ENCODE peak calls at places on chromosomes 13 and 19, in six cellular contexts. D is activated T-helper 9 cell treated with anti-CD3 and anti-CD28 coated beads, Interleukin-2, amount 50 U/mL, for 16 hours; K is naive thymus-derived CD4-positive, alpha-beta T cell; A is fibroblast of lung; R is stromal cell of bone marrow; I is mucosa of descending colon. Y is an unnamed sample.

GRCh38 chr19:2811735-2812413 is 7.8 kb upstream of the ZNF554 start:
- DNase-seq in I (peak), A (no peak), D (no peak), R (no peak), K (no peak), Y (no peak)

GRCh38 chr13:36819811-36820140 is 754 bp downstream of the RFXAP start:
- DNase-seq in A (peak), K (peak), D (no peak), R (no peak), I (no peak), Y (no peak)

GRCh38 chr19:18464646-18465045 is 26.7 kb upstream of the ISYNA1 start:
- DNase-seq in A (peak), I (no peak), R (peak), K (no peak), D (no peak), Y (peak)

GRCh38 chr13:41780736-41781708 is 179.9 kb downstream of the VWA8 start:
- DNase-seq in I (no peak), A (peak), K (no peak), R (peak), D (no peak), Y (no peak)

GRCh38 chr19:1459479-1459878 is 9.6 kb downstream of the APC2 start:
- DNase-seq in K (no peak), I (no peak), A (no peak), R (no peak), D (no peak), Y (no peak)

GRCh38 chr19:47026889-47027288 is 7.3 kb downstream of the NPAS1 start:
- DNase-seq in A (no peak), D (no peak), I (no peak), R (no peak), K (no peak), Y (no peak)

GRCh38 chr13:94093652-94094310 is 385.7 kb downstream of the DCT start:
- DNase-seq in D (no peak), A (no peak), K (no peak), R (no peak), I (no peak), Y (no peak)

GRCh38 chr19:15251010-15251748 is 18.9 kb upstream of the EPHX3 start:
- DNase-seq in I (no peak), D (no peak), A (peak), K (no peak), R (peak), Y (peak)

GRCh38 chr19:8079988-8080387 is 27.4 kb downstream of the CCL25 start:
- DNase-seq in D (no peak), R (no peak), K (no peak), A (no peak), I (no peak), Y (no peak)

GRCh38 chr19:45474191-45474940 is 6.6 kb downstream of the FOSB start:
- DNase-seq in A (no peak), D (no peak), K (no peak), I (no peak), R (no peak), Y (no peak)

GRCh38 chr13:44155422-44156293 is 218.0 kb upstream of the SERP2 start:
- DNase-seq in D (no peak), A (peak), I (peak), K (no peak), R (no peak), Y (peak)

GRCh38 chr13:39938591-39938990 is 283.1 kb downstream of the COG6 start:
- DNase-seq in I (no peak), R (no peak), D (no peak), K (no peak), A (no peak), Y (no peak)

GRCh38 chr13:113066746-113067145 is 38.8 kb upstream of the F7 start:
- DNase-seq in D (no peak), K (no peak), R (no peak), A (no peak), I (peak), Y (no peak)

GRCh38 chr19:35249146-35249847 is 495 bp downstream of the LSR start:
- DNase-seq in D (no peak), I (no peak), K (no peak), R (no peak), A (no peak), Y (no peak)

GRCh38 chr13:41700790-41701310 is 243.5 kb downstream of the RGCC start:
- DNase-seq in K (no peak), A (peak), D (no peak), I (no peak), R (peak), Y (no peak)

GRCh38 chr13:49292742-49293498 is 45.2 kb downstream of the CDADC1 start:
- DNase-seq in D (no peak), I (no peak), R (peak), A (peak), K (no peak), Y (no peak)

GRCh38 chr19:7624810-7625209 is 4.5 kb downstream of the XAB2 start:
- DNase-seq in A (no peak), R (no peak), I (peak), D (no peak), K (no peak), Y (no peak)

GRCh38 chr13:48892311-48892710 is 83.4 kb upstream of the FNDC3A start:
- DNase-seq in K (no peak), R (peak), A (peak), D (no peak), I (no peak), Y (no peak)

GRCh38 chr19:49887653-49888477 is 8.8 kb downstream of the IL4I1 start:
- DNase-seq in A (no peak), R (no peak), K (no peak), I (no peak), D (no peak), Y (no peak)

GRCh38 chr13:98396071-98396710 is 180.7 kb downstream of the STK24 start:
- DNase-seq in D (no peak), I (no peak), R (no peak), K (no peak), A (no peak), Y (no peak)